ENCODE peak calls at places on chromosome 15, in seven cellular contexts. W is anterior cingulate cortex; F is stimulated activated CD8-positive, alpha-beta memory T cell treated with anti-CD3 and anti-CD28 coated beads, Interleukin-4, amount 100 ng/mL, for 1 hour; B is H1; S is germinal center; L is fibroblast of pulmonary artery; Q is NCI-H2081. U is an unnamed sample.

GRCh38 chr15:31328425-31328998 is 1.9 kb downstream of the KLF13 start:
- DNase-seq in W (no peak), S (peak), L (peak), F (peak), B (no peak), Q (no peak), U (no peak)

GRCh38 chr15:91142097-91142744 is 42.2 kb downstream of the SV2B start:
- DNase-seq in Q (peak), L (peak), S (peak), F (no peak), B (no peak), W (no peak), U (no peak)

GRCh38 chr15:76346666-76347506 is 10.3 kb downstream of the ISL2 start:
- DNase-seq in Q (no peak), B (peak), S (peak), W (no peak), F (no peak), L (peak), U (no peak)

GRCh38 chr15:58484794-58485600 is 53.2 kb downstream of the LIPC start:
- DNase-seq in W (no peak), B (no peak), L (no peak), F (no peak), Q (no peak), S (no peak), U (no peak)

GRCh38 chr15:88331291-88331690 is 74.8 kb upstream of the NTRK3 start:
- DNase-seq in W (no peak), F (no peak), L (peak), B (peak), S (peak), Q (peak), U (peak)

GRCh38 chr15:63288778-63289378 is 11.5 kb downstream of the APH1B start:
- DNase-seq in W (no peak), L (peak), F (no peak), Q (peak), B (no peak), S (peak), U (no peak)

GRCh38 chr15:59191855-59192237 is 14.8 kb upstream of the LDHAL6B start:
- DNase-seq in B (no peak), F (no peak), S (no peak), Q (no peak), L (peak), W (no peak), U (no peak)

GRCh38 chr15:89341316-89342005 is 6.8 kb upstream of the POLG start:
- DNase-seq in F (no peak), Q (peak), W (no peak), L (no peak), B (no peak), S (no peak), U (no peak)

GRCh38 chr15:49927462-49927861 is 191.6 kb downstream of the ATP8B4 start:
- DNase-seq in F (no peak), W (no peak), Q (no peak), L (no peak), S (no peak), B (no peak), U (no peak)

GRCh38 chr15:57355259-57355658 is 21.0 kb upstream of the CGNL1 start:
- DNase-seq in Q (no peak), B (no peak), F (no peak), W (no peak), L (no peak), S (no peak), U (no peak)

GRCh38 chr15:51132384-51133139 is 37.9 kb upstream of the TNFAIP8L3 start:
- DNase-seq in Q (peak), L (peak), B (peak), W (peak), S (peak), F (no peak), U (peak)

GRCh38 chr15:50685191-50685975 is 1.2 kb downstream of the TRPM7 start:
- DNase-seq in L (peak), B (no peak), F (no peak), W (no peak), S (no peak), Q (no peak), U (no peak)

U was measured in iPS DF 6.9.